ENCODE peak calls at places on chromosome 9, in four cellular contexts. Q, W, K and T are unnamed samples.

GRCh38 chr9:14992025-14992424 is 81.8 kb upstream of the FREM1 start:
- DNase-seq in Q (no peak), W (peak; percentile 25), K (no peak), T (no peak)

GRCh38 chr9:121927636-121928035 is 165.5 kb downstream of the TTLL11 start:
- DNase-seq in Q (no peak), W (no peak), K (no peak), T (no peak)

GRCh38 chr9:136693490-136694162 is 6.4 kb upstream of the AGPAT2 start:
- DNase-seq in Q (no peak), W (no peak), K (peak; percentile 83), T (peak; percentile 91)

GRCh38 chr9:126532019-126532462 is 81.7 kb upstream of the LMX1B start:
- DNase-seq in Q (peak; percentile 59), W (peak; percentile 17), K (no peak), T (no peak)

GRCh38 chr9:99038396-99038795 is 66.5 kb upstream of the TGFBR1 start:
- DNase-seq in Q (no peak), W (no peak), K (no peak), T (no peak)

GRCh38 chr9:35482071-35482470 is 7.8 kb upstream of the RUSC2 start:
- DNase-seq in Q (no peak), W (peak; percentile 39), K (no peak), T (no peak)

GRCh38 chr9:76592105-76593010 is 133.4 kb downstream of the GCNT1 start:
- DNase-seq in Q (no peak), W (peak; percentile 67), K (no peak), T (no peak)

GRCh38 chr9:130470950-130471349 is 26.2 kb downstream of the ASS1 start:
- DNase-seq in Q (no peak), W (no peak), K (no peak), T (no peak)

GRCh38 chr9:13967011-13967410 is 346.9 kb downstream of the NFIB start:
- DNase-seq in Q (no peak), W (peak; percentile 24), K (no peak), T (no peak)

GRCh38 chr9:126411225-126411947 is 84.8 kb downstream of the MVB12B start:
- DNase-seq in Q (no peak), W (no peak), K (peak; percentile 87), T (peak; percentile 70)

GRCh38 chr9:123322771-123323481 is 33.1 kb upstream of the CRB2 start:
- DNase-seq in Q (no peak), W (no peak), K (no peak), T (no peak)

GRCh38 chr9:93346240-93347112 is 105.0 kb upstream of the FAM120A start:
- DNase-seq in Q (peak; percentile 25), W (no peak), K (no peak), T (no peak)

GRCh38 chr9:38067892-38068615 is 973 bp downstream of the SHB start:
- DNase-seq in Q (peak; percentile 37), W (no peak), K (no peak), T (no peak)

GRCh38 chr9:131266301-131267229 is 9.7 kb downstream of the FAM78A start:
- DNase-seq in Q (no peak), W (no peak), K (peak; percentile 17), T (peak; percentile 39)

GRCh38 chr9:16509946-16510504 is 360.4 kb downstream of the BNC2 start:
- DNase-seq in Q (no peak), W (peak; percentile 80), K (peak; percentile 26), T (peak; percentile 35)

GRCh38 chr9:32525506-32525905 is 490 bp downstream of the RIGI start:
- DNase-seq in Q (no peak), W (peak; percentile 19), K (peak; percentile 26), T (peak; percentile 24)

GRCh38 chr9:32523910-32524309 is 2.1 kb downstream of the RIGI start:
- DNase-seq in Q (no peak), W (no peak), K (no peak), T (no peak)

GRCh38 chr9:32524558-32525461 is 1.2 kb downstream of the RIGI start:
- DNase-seq in Q (no peak), W (peak; percentile 19), K (peak; percentile 73), T (peak; percentile 85)

GRCh38 chr9:32526707-32527048 is 682 bp upstream of the RIGI start:
- DNase-seq in Q (no peak), W (no peak), K (no peak), T (no peak)

GRCh38 chr9:32526042-32526706 is at the start of gene RIGI:
- DNase-seq in Q (peak; percentile 91), W (peak; percentile 92), K (peak; percentile 86), T (peak; percentile 95)
- TF ChIP-seq CTCF in Q (peak; percentile 53), W (peak; percentile 43), K (peak; percentile 43), T (peak; percentile 67)

GRCh38 chr9:91421022-91421765 is 2.4 kb downstream of the NFIL3 start:
- DNase-seq in Q (peak; percentile 38), W (peak; percentile 62), K (no peak), T (peak; percentile 29)
- TF ChIP-seq CTCF in Q (peak; percentile 27), W (peak; percentile 59), K (peak; percentile 61), T (peak; percentile 39)

GRCh38 chr9:95090871-95091573 is 226.5 kb downstream of the FANCC start:
- DNase-seq in Q (no peak), W (no peak), K (no peak), T (no peak)

GRCh38 chr9:95092321-95093072 is 225.0 kb downstream of the FANCC start:
- DNase-seq in Q (no peak), W (peak; percentile 93), K (peak; percentile 70), T (peak; percentile 75)

GRCh38 chr9:95091971-95092320 is 225.6 kb downstream of the FANCC start:
- DNase-seq in Q (no peak), W (peak; percentile 76), K (peak; percentile 25), T (peak; percentile 37)

GRCh38 chr9:95089916-95090791 is 227.4 kb downstream of the FANCC start:
- DNase-seq in Q (peak; percentile 71), W (no peak), K (no peak), T (no peak)

DNA sequence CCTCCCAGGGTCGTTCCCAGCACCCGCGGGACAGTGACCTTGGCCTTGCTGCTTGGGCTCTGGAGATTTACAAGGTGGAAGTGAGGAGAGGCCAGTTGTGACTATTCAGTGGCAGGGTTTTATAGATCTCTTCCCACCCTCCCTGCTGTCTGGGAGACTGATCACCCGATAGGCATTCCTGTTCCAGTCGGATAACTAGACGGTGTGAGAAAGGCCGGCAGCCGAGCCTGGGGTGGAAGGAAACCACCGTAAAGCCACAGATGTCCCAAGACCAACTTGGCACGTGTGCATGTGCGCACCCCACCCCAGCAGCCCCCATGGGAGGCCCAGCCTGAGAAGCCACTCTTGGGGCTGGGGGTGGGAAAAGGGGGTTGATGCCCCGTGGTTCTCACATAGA is 225.9 kb downstream of the FANCC start:
- DNase-seq in Q (no peak), W (peak; percentile 40), K (peak; percentile 41), T (peak; percentile 48)
- TF ChIP-seq CTCF in Q (no peak), W (no peak), K (no peak), T (no peak)

GRCh38 chr9:74771262-74771585 is 116.5 kb downstream of the TRPM6 start:
- DNase-seq in Q (no peak), W (no peak), K (no peak), T (no peak)
- TF ChIP-seq CTCF in Q (no peak), W (no peak), K (no peak), T (no peak)

GRCh38 chr9:33734911-33735310 is 60.5 kb upstream of the PRSS3 start:
- DNase-seq in Q (no peak), W (no peak), K (peak; percentile 46), T (peak; percentile 65)

GRCh38 chr9:33739407-33739806 is 56.0 kb upstream of the PRSS3 start:
- DNase-seq in Q (no peak), W (no peak), K (no peak), T (no peak)

GRCh38 chr9:33742051-33742450 is 53.3 kb upstream of the PRSS3 start:
- DNase-seq in Q (no peak), W (no peak), K (no peak), T (no peak)

GRCh38 chr9:33740075-33740474 is 55.3 kb upstream of the PRSS3 start:
- DNase-seq in Q (no peak), W (no peak), K (no peak), T (no peak)

GRCh38 chr9:33737811-33738606 is 57.4 kb upstream of the PRSS3 start:
- DNase-seq in Q (no peak), W (peak; percentile 76), K (peak; percentile 62), T (peak; percentile 72)
- TF ChIP-seq CTCF in Q (peak; percentile 55), W (peak; percentile 86), K (peak; percentile 89), T (peak; percentile 88)

DNA sequence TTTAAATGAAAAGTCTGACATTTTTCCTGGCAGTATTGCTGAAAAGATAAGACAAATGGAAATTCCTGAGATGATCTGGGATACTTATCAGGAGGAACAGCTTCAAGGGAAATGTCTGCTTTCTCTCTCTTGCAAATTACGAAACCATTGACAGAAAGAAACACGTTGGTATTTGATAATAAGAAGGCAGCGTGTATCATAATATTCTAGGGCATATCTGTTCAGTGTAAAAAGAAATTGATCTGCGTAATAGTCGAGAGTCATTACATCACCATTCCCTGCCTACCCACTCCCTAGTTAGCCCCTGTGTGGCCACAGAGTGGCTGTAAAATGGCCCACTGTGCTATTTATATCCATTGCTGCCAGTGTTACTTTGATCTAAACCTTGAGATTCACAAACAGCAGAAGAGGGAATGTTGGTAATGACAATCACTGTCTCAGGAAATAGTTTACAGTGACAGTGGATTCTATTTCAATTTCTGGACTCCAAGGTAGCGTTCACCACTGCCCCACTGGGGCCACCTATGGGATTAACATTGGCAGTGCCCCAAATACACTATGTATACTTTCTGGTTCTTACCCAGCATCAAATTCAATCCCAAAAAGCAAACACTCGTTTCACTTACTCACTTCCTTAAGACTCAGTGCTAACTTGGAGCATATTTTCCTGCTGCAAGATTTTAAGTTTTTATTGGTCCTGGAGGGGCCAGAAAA is 133.4 kb upstream of the GAS1 start:
- DNase-seq in Q (no peak), W (peak; percentile 84), K (peak; percentile 32), T (peak; percentile 23)
- TF ChIP-seq CTCF in Q (no peak), W (peak; percentile 27), K (peak; percentile 29), T (peak; percentile 26)

GRCh38 chr9:108816037-108816436 is 39.7 kb downstream of the ACTL7B start:
- DNase-seq in Q (no peak), W (no peak), K (no peak), T (no peak)

GRCh38 chr9:108811944-108812343 is 43.8 kb downstream of the ACTL7B start:
- DNase-seq in Q (no peak), W (no peak), K (no peak), T (no peak)

GRCh38 chr9:108812388-108812787 is 43.4 kb downstream of the ACTL7B start:
- DNase-seq in Q (no peak), W (no peak), K (no peak), T (no peak)

GRCh38 chr9:108815156-108815555 is 40.6 kb downstream of the ACTL7B start:
- DNase-seq in Q (no peak), W (no peak), K (peak; percentile 67), T (peak; percentile 75)

DNA sequence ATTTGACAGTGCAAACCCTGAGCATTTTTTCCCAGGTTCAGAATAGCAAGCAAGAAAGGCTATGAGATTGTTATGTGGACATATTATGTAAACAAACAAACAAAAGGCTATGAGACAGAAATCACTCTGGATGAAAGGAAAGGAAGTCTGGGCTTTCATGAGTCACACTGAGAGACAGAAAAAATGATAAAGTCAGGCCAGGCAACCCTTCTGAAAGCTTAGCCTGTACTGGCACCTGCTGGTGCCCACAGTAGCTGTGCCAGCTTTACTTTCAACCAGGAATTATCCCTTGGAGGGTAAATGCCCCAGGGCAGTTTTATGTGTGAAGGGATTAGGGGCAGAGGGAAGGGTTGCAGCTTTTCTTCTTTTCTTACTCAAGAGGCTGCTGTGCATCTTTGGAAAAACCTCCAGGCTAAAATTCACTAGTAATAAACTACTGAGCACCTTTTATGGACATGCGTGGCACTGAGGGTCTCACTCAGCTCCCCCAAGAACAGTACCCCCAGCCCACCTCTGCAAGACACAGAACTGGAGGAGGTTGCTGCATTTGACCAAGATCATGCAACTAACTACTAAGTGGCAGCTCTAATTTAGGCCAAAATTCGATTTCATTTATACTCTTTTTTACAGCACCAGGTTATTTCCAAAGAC is 41.7 kb downstream of the ACTL7B start:
- DNase-seq in Q (no peak), W (peak; percentile 40), K (peak; percentile 94), T (peak; percentile 93)
- TF ChIP-seq CTCF in Q (peak; percentile 57), W (peak; percentile 35), K (peak; percentile 87), T (peak; percentile 93)